ENCODE peak calls at places on chromosomes 3 and 15, in ten cellular contexts. One of them, this sample, is unnamed.

GRCh38 chr3:69309810-69310209 is 76.1 kb downstream of the FRMD4B start:
- DNase-seq in NCI-H187: no peak
- DNase-seq in T-helper 2 cell: no peak
- DNase-seq in stimulated activated CD8-positive, alpha-beta memory T cell treated with anti-CD3 and anti-CD28 coated beads, Interleukin-7, amount 100 ng/mL, for 24 hours: no peak
- DNase-seq in ecto neural progenitor cell: no peak
- DNase-seq in colonic mucosa: peak
- DNase-seq in WTC11: no peak
- DNase-seq in NCI-H1105: no peak
- DNase-seq in anterior cingulate cortex: no peak
- DNase-seq in AG04449: no peak
- DNase-seq in this sample: no peak

GRCh38 chr3:148792540-148792939 is 35.1 kb upstream of the CPB1 start:
- DNase-seq in NCI-H1105: no peak
- DNase-seq in AG04449: no peak
- DNase-seq in stimulated activated CD8-positive, alpha-beta memory T cell treated with anti-CD3 and anti-CD28 coated beads, Interleukin-7, amount 100 ng/mL, for 24 hours: no peak
- DNase-seq in ecto neural progenitor cell: no peak
- DNase-seq in T-helper 2 cell: no peak
- DNase-seq in WTC11: no peak
- DNase-seq in colonic mucosa: no peak
- DNase-seq in NCI-H187: no peak
- DNase-seq in anterior cingulate cortex: no peak
- DNase-seq in this sample: no peak

GRCh38 chr3:122271246-122271898 is 53.7 kb upstream of the CSTA start:
- DNase-seq in ecto neural progenitor cell: no peak
- DNase-seq in NCI-H1105: no peak
- DNase-seq in WTC11: no peak
- DNase-seq in colonic mucosa: no peak
- DNase-seq in stimulated activated CD8-positive, alpha-beta memory T cell treated with anti-CD3 and anti-CD28 coated beads, Interleukin-7, amount 100 ng/mL, for 24 hours: no peak
- DNase-seq in anterior cingulate cortex: no peak
- DNase-seq in AG04449: no peak
- DNase-seq in NCI-H187: no peak
- DNase-seq in T-helper 2 cell: peak
- DNase-seq in this sample: no peak

GRCh38 chr3:176351408-176351807 is 845.9 kb downstream of the TBL1XR1 start:
- DNase-seq in anterior cingulate cortex: no peak
- DNase-seq in stimulated activated CD8-positive, alpha-beta memory T cell treated with anti-CD3 and anti-CD28 coated beads, Interleukin-7, amount 100 ng/mL, for 24 hours: no peak
- DNase-seq in T-helper 2 cell: no peak
- DNase-seq in colonic mucosa: no peak
- DNase-seq in ecto neural progenitor cell: no peak
- DNase-seq in AG04449: peak
- DNase-seq in WTC11: no peak
- DNase-seq in NCI-H187: no peak
- DNase-seq in NCI-H1105: no peak
- DNase-seq in this sample: no peak

GRCh38 chr3:152213086-152213674 is 55.5 kb upstream of the MBNL1 start:
- DNase-seq in anterior cingulate cortex: no peak
- DNase-seq in AG04449: no peak
- DNase-seq in stimulated activated CD8-positive, alpha-beta memory T cell treated with anti-CD3 and anti-CD28 coated beads, Interleukin-7, amount 100 ng/mL, for 24 hours: no peak
- DNase-seq in WTC11: no peak
- DNase-seq in NCI-H1105: no peak
- DNase-seq in NCI-H187: no peak
- DNase-seq in colonic mucosa: no peak
- DNase-seq in T-helper 2 cell: no peak
- DNase-seq in ecto neural progenitor cell: no peak
- DNase-seq in this sample: no peak

GRCh38 chr3:177905895-177906511 is 630.2 kb upstream of the KCNMB2 start:
- DNase-seq in NCI-H1105: no peak
- DNase-seq in ecto neural progenitor cell: no peak
- DNase-seq in colonic mucosa: no peak
- DNase-seq in stimulated activated CD8-positive, alpha-beta memory T cell treated with anti-CD3 and anti-CD28 coated beads, Interleukin-7, amount 100 ng/mL, for 24 hours: no peak
- DNase-seq in NCI-H187: no peak
- DNase-seq in AG04449: peak
- DNase-seq in T-helper 2 cell: no peak
- DNase-seq in anterior cingulate cortex: peak
- DNase-seq in WTC11: no peak
- DNase-seq in this sample: no peak

GRCh38 chr15:28868744-28869143 is 17.0 kb upstream of the APBA2 start:
- DNase-seq in stimulated activated CD8-positive, alpha-beta memory T cell treated with anti-CD3 and anti-CD28 coated beads, Interleukin-7, amount 100 ng/mL, for 24 hours: no peak
- DNase-seq in ecto neural progenitor cell: no peak
- DNase-seq in AG04449: no peak
- DNase-seq in NCI-H187: no peak
- DNase-seq in T-helper 2 cell: no peak
- DNase-seq in WTC11: no peak
- DNase-seq in colonic mucosa: no peak
- DNase-seq in NCI-H1105: no peak
- DNase-seq in anterior cingulate cortex: no peak
- DNase-seq in this sample: no peak

GRCh38 chr3:123314409-123315270 is 112.9 kb downstream of the SEC22A start:
- DNase-seq in NCI-H1105: no peak
- DNase-seq in anterior cingulate cortex: no peak
- DNase-seq in AG04449: no peak
- DNase-seq in NCI-H187: peak
- DNase-seq in WTC11: peak
- DNase-seq in ecto neural progenitor cell: no peak
- DNase-seq in colonic mucosa: no peak
- DNase-seq in T-helper 2 cell: no peak
- DNase-seq in stimulated activated CD8-positive, alpha-beta memory T cell treated with anti-CD3 and anti-CD28 coated beads, Interleukin-7, amount 100 ng/mL, for 24 hours: no peak
- DNase-seq in this sample: peak

GRCh38 chr3:59862686-59863085 is 812.9 kb upstream of the CFAP20DC start:
- DNase-seq in T-helper 2 cell: no peak
- DNase-seq in stimulated activated CD8-positive, alpha-beta memory T cell treated with anti-CD3 and anti-CD28 coated beads, Interleukin-7, amount 100 ng/mL, for 24 hours: no peak
- DNase-seq in NCI-H187: no peak
- DNase-seq in anterior cingulate cortex: no peak
- DNase-seq in WTC11: no peak
- DNase-seq in NCI-H1105: no peak
- DNase-seq in colonic mucosa: no peak
- DNase-seq in ecto neural progenitor cell: no peak
- DNase-seq in AG04449: no peak
- DNase-seq in this sample: no peak

GRCh38 chr15:85419200-85419599 is 38.8 kb downstream of the AKAP13 start:
- DNase-seq in stimulated activated CD8-positive, alpha-beta memory T cell treated with anti-CD3 and anti-CD28 coated beads, Interleukin-7, amount 100 ng/mL, for 24 hours: no peak
- DNase-seq in NCI-H187: no peak
- DNase-seq in NCI-H1105: no peak
- DNase-seq in AG04449: no peak
- DNase-seq in T-helper 2 cell: no peak
- DNase-seq in colonic mucosa: no peak
- DNase-seq in anterior cingulate cortex: no peak
- DNase-seq in ecto neural progenitor cell: no peak
- DNase-seq in WTC11: no peak
- DNase-seq in this sample: no peak

GRCh38 chr3:33115024-33115768 is 1.4 kb downstream of the CRTAP start:
- DNase-seq in stimulated activated CD8-positive, alpha-beta memory T cell treated with anti-CD3 and anti-CD28 coated beads, Interleukin-7, amount 100 ng/mL, for 24 hours: no peak
- DNase-seq in ecto neural progenitor cell: peak
- DNase-seq in anterior cingulate cortex: peak
- DNase-seq in NCI-H187: no peak
- DNase-seq in T-helper 2 cell: no peak
- DNase-seq in AG04449: peak
- DNase-seq in NCI-H1105: no peak
- DNase-seq in colonic mucosa: peak
- DNase-seq in WTC11: no peak
- DNase-seq in this sample: no peak

GRCh38 chr15:92839696-92840095 is 60.4 kb upstream of the CHD2 start:
- DNase-seq in colonic mucosa: no peak
- DNase-seq in T-helper 2 cell: no peak
- DNase-seq in WTC11: no peak
- DNase-seq in ecto neural progenitor cell: no peak
- DNase-seq in AG04449: no peak
- DNase-seq in stimulated activated CD8-positive, alpha-beta memory T cell treated with anti-CD3 and anti-CD28 coated beads, Interleukin-7, amount 100 ng/mL, for 24 hours: no peak
- DNase-seq in anterior cingulate cortex: no peak
- DNase-seq in NCI-H187: peak
- DNase-seq in NCI-H1105: peak
- DNase-seq in this sample: no peak

GRCh38 chr3:10774129-10774670 is 41.8 kb upstream of the SLC6A11 start:
- DNase-seq in ecto neural progenitor cell: peak
- DNase-seq in T-helper 2 cell: no peak
- DNase-seq in NCI-H187: no peak
- DNase-seq in stimulated activated CD8-positive, alpha-beta memory T cell treated with anti-CD3 and anti-CD28 coated beads, Interleukin-7, amount 100 ng/mL, for 24 hours: no peak
- DNase-seq in AG04449: no peak
- DNase-seq in colonic mucosa: peak
- DNase-seq in NCI-H1105: no peak
- DNase-seq in anterior cingulate cortex: no peak
- DNase-seq in WTC11: no peak
- DNase-seq in this sample: no peak

GRCh38 chr3:12706504-12707253 is 42.8 kb upstream of the RAF1 start:
- DNase-seq in AG04449: no peak
- DNase-seq in NCI-H187: no peak
- DNase-seq in WTC11: peak
- DNase-seq in stimulated activated CD8-positive, alpha-beta memory T cell treated with anti-CD3 and anti-CD28 coated beads, Interleukin-7, amount 100 ng/mL, for 24 hours: peak
- DNase-seq in anterior cingulate cortex: peak
- DNase-seq in colonic mucosa: peak
- DNase-seq in NCI-H1105: no peak
- DNase-seq in ecto neural progenitor cell: peak
- DNase-seq in T-helper 2 cell: peak
- DNase-seq in this sample: peak

GRCh38 chr3:55718074-55718473 is 231.0 kb upstream of the WNT5A start:
- DNase-seq in ecto neural progenitor cell: no peak
- DNase-seq in NCI-H1105: no peak
- DNase-seq in AG04449: no peak
- DNase-seq in colonic mucosa: no peak
- DNase-seq in stimulated activated CD8-positive, alpha-beta memory T cell treated with anti-CD3 and anti-CD28 coated beads, Interleukin-7, amount 100 ng/mL, for 24 hours: no peak
- DNase-seq in NCI-H187: no peak
- DNase-seq in anterior cingulate cortex: no peak
- DNase-seq in T-helper 2 cell: no peak
- DNase-seq in WTC11: no peak
- DNase-seq in this sample: no peak

GRCh38 chr15:101795455-101795854 is 7.9 kb upstream of the OR4F6 start:
- DNase-seq in stimulated activated CD8-positive, alpha-beta memory T cell treated with anti-CD3 and anti-CD28 coated beads, Interleukin-7, amount 100 ng/mL, for 24 hours: no peak
- DNase-seq in ecto neural progenitor cell: no peak
- DNase-seq in NCI-H1105: no peak
- DNase-seq in anterior cingulate cortex: no peak
- DNase-seq in colonic mucosa: no peak
- DNase-seq in NCI-H187: no peak
- DNase-seq in WTC11: no peak
- DNase-seq in AG04449: peak
- DNase-seq in T-helper 2 cell: no peak
- DNase-seq in this sample: no peak

GRCh38 chr15:40340740-40341400 is at the start of gene CCDC9B:
- DNase-seq in colonic mucosa: peak
- DNase-seq in AG04449: no peak
- DNase-seq in anterior cingulate cortex: peak
- DNase-seq in ecto neural progenitor cell: no peak
- DNase-seq in NCI-H187: peak
- DNase-seq in T-helper 2 cell: no peak
- DNase-seq in stimulated activated CD8-positive, alpha-beta memory T cell treated with anti-CD3 and anti-CD28 coated beads, Interleukin-7, amount 100 ng/mL, for 24 hours: no peak
- DNase-seq in NCI-H1105: peak
- DNase-seq in WTC11: no peak
- DNase-seq in this sample: no peak

GRCh38 chr15:89399070-89399389 is 64.4 kb upstream of the POLG start:
- DNase-seq in AG04449: no peak
- DNase-seq in stimulated activated CD8-positive, alpha-beta memory T cell treated with anti-CD3 and anti-CD28 coated beads, Interleukin-7, amount 100 ng/mL, for 24 hours: no peak
- DNase-seq in anterior cingulate cortex: no peak
- DNase-seq in ecto neural progenitor cell: no peak
- DNase-seq in WTC11: no peak
- DNase-seq in colonic mucosa: no peak
- DNase-seq in NCI-H1105: no peak
- DNase-seq in NCI-H187: no peak
- DNase-seq in T-helper 2 cell: no peak
- DNase-seq in this sample: no peak

GRCh38 chr3:141412087-141412935 is 44.0 kb downstream of the ZBTB38 start:
- DNase-seq in WTC11: no peak
- DNase-seq in NCI-H1105: no peak
- DNase-seq in stimulated activated CD8-positive, alpha-beta memory T cell treated with anti-CD3 and anti-CD28 coated beads, Interleukin-7, amount 100 ng/mL, for 24 hours: no peak
- DNase-seq in T-helper 2 cell: peak
- DNase-seq in anterior cingulate cortex: peak
- DNase-seq in AG04449: no peak
- DNase-seq in ecto neural progenitor cell: no peak
- DNase-seq in colonic mucosa: peak
- DNase-seq in NCI-H187: peak
- DNase-seq in this sample: no peak